ENCODE peak calls at places on chromosome 20, in nine cellular contexts. P is ovary, R is HFFc6, U is IMR-90, N is foreskin fibroblast, Q is MM.1S, X is A549, B is uterus, I is Peyer's patch. C is an unnamed sample.

GRCh38 chr20:57267158-57267821 is 849 bp upstream of the BMP7 start:
- DNase-seq in P (no peak), Q (no peak), B (no peak), I (no peak), U (no peak), N (no peak), X (no peak), R (no peak), C (no peak)

GRCh38 chr20:330233-331149 is 5.1 kb downstream of the SOX12 start:
- DNase-seq in R (peak), Q (peak), X (peak), P (peak), B (peak), I (peak), N (peak), U (peak), C (peak)

GRCh38 chr20:31590717-31591225 is 14.3 kb upstream of the ID1 start:
- DNase-seq in U (no peak), R (no peak), P (no peak), N (no peak), Q (no peak), X (no peak), I (no peak), B (no peak), C (no peak)

GRCh38 chr20:51021067-51022025 is 1.6 kb downstream of the KCNG1 start:
- DNase-seq in B (no peak), Q (no peak), U (peak), X (no peak), N (no peak), P (no peak), R (no peak), I (no peak), C (no peak)

GRCh38 chr20:2342243-2342642 is 38.5 kb upstream of the TGM6 start:
- DNase-seq in Q (no peak), B (no peak), I (no peak), P (no peak), U (no peak), X (no peak), R (no peak), N (no peak), C (no peak)

GRCh38 chr20:34022154-34022842 is 28.6 kb downstream of the RALY start:
- DNase-seq in Q (peak), N (peak), P (no peak), B (no peak), R (peak), X (peak), U (no peak), I (no peak), C (peak)

GRCh38 chr20:13865825-13866351 is 81.1 kb downstream of the NDUFAF5 start:
- DNase-seq in I (no peak), Q (no peak), X (no peak), B (peak), R (peak), U (no peak), N (peak), P (peak), C (no peak)

GRCh38 chr20:7497985-7498384 is 442.3 kb downstream of the HAO1 start:
- DNase-seq in N (peak), I (no peak), U (no peak), P (no peak), R (no peak), B (no peak), X (peak), Q (no peak), C (no peak)

GRCh38 chr20:53725575-53725970 is 131.9 kb upstream of the ZNF217 start:
- DNase-seq in R (no peak), Q (no peak), I (no peak), B (no peak), P (no peak), N (no peak), X (no peak), U (no peak), C (no peak)

GRCh38 chr20:35001596-35002362 is 46.1 kb downstream of the MYH7B start:
- DNase-seq in I (no peak), Q (no peak), N (peak), U (no peak), R (no peak), B (no peak), P (no peak), X (no peak), C (no peak)

GRCh38 chr20:23937303-23938117 is 51.1 kb downstream of the GGTLC1 start:
- DNase-seq in X (peak), B (peak), Q (peak), N (peak), U (peak), P (no peak), I (no peak), R (peak), C (peak)

GRCh38 chr20:45890077-45890996 is 671 bp downstream of the NEURL2 start:
- DNase-seq in Q (no peak), I (peak), X (peak), N (peak), R (peak), U (peak), B (peak), P (peak), C (peak)

GRCh38 chr20:62860924-62861691 is 514 bp downstream of the TCFL5 start:
- DNase-seq in B (no peak), N (peak), Q (no peak), X (peak), U (no peak), P (no peak), R (no peak), I (no peak), C (peak)

GRCh38 chr20:18988701-18989100 is 175.1 kb downstream of the SCP2D1 start:
- DNase-seq in Q (no peak), I (no peak), X (no peak), R (no peak), P (no peak), N (no peak), B (no peak), U (no peak), C (no peak)

GRCh38 chr20:7744411-7744810 is 195.8 kb downstream of the HAO1 start:
- DNase-seq in N (peak), B (no peak), P (no peak), R (peak), X (peak), U (peak), I (no peak), Q (no peak), C (no peak)

GRCh38 chr20:53040678-53041674 is 68.8 kb downstream of the TSHZ2 start:
- DNase-seq in I (no peak), P (peak), N (no peak), B (peak), U (no peak), R (no peak), X (no peak), Q (peak), C (no peak)

GRCh38 chr20:30168025-30168799 is 1089.3 kb upstream of the DEFB115 start:
- DNase-seq in P (no peak), I (no peak), Q (no peak), U (no peak), R (no peak), N (no peak), B (no peak), X (no peak), C (no peak)

GRCh38 chr20:24422361-24422760 is 47.1 kb upstream of the SYNDIG1 start:
- DNase-seq in P (no peak), X (no peak), U (no peak), R (no peak), Q (no peak), I (no peak), B (no peak), N (no peak), C (no peak)

GRCh38 chr20:35618372-35619131 is 2.9 kb downstream of the SPAG4 start:
- DNase-seq in R (peak), I (no peak), Q (no peak), U (peak), P (peak), B (no peak), N (peak), X (no peak), C (peak)

GRCh38 chr20:54353337-54353736 is 122.1 kb upstream of the DOK5 start:
- DNase-seq in I (no peak), U (no peak), N (no peak), Q (no peak), R (no peak), P (no peak), B (no peak), X (no peak), C (no peak)

GRCh38 chr20:23362392-23363256 is 642 bp downstream of the GZF1 start:
- DNase-seq in I (peak), P (no peak), X (no peak), R (peak), Q (peak), B (peak), U (peak), N (peak), C (no peak)

GRCh38 chr20:12433724-12434123 is 516.0 kb downstream of the BTBD3 start:
- DNase-seq in N (no peak), P (no peak), Q (no peak), B (no peak), X (no peak), U (no peak), I (no peak), R (no peak), C (no peak)

GRCh38 chr20:48616481-48616880 is 211.3 kb downstream of the PREX1 start:
- DNase-seq in U (no peak), R (no peak), I (no peak), B (no peak), P (no peak), X (no peak), Q (no peak), N (no peak), C (no peak)

GRCh38 chr20:36744764-36745191 is 1.1 kb downstream of the NDRG3 start:
- DNase-seq in P (no peak), Q (no peak), X (no peak), N (peak), U (peak), I (no peak), R (peak), B (no peak), C (no peak)

GRCh38 chr20:1301031-1301529 is 27.9 kb downstream of the SDCBP2 start:
- DNase-seq in I (no peak), Q (no peak), P (no peak), X (peak), U (peak), B (no peak), R (peak), N (peak), C (no peak)

GRCh38 chr20:50271674-50272412 is 81.2 kb downstream of the CEBPB start:
- DNase-seq in P (no peak), I (no peak), X (no peak), U (no peak), R (no peak), Q (no peak), N (no peak), B (no peak), C (no peak)

GRCh38 chr20:50982372-50982771 is 23.8 kb downstream of the MOCS3 start:
- DNase-seq in X (peak), Q (no peak), U (peak), R (peak), N (peak), P (no peak), B (no peak), I (no peak), C (no peak)

GRCh38 chr20:37807491-37807890 is 95.4 kb upstream of the VSTM2L start:
- DNase-seq in X (no peak), N (no peak), U (no peak), B (no peak), R (no peak), P (no peak), Q (no peak), I (no peak), C (no peak)

GRCh38 chr20:49510562-49511117 is 28.2 kb upstream of the KCNB1 start:
- DNase-seq in X (no peak), B (peak), I (no peak), Q (no peak), N (peak), R (peak), P (peak), U (peak), C (no peak)

GRCh38 chr20:9348746-9349145 is 165.6 kb upstream of the LAMP5 start:
- DNase-seq in N (no peak), Q (no peak), R (no peak), U (peak), B (no peak), X (no peak), I (no peak), P (no peak), C (no peak)

GRCh38 chr20:47484303-47484702 is 17.4 kb upstream of the NCOA3 start:
- DNase-seq in B (no peak), I (no peak), X (no peak), R (no peak), P (no peak), U (no peak), N (no peak), Q (no peak), C (no peak)

GRCh38 chr20:18276821-18277220 is 11.5 kb upstream of the ZNF133 start:
- DNase-seq in B (no peak), N (peak), Q (peak), I (peak), X (peak), U (peak), R (peak), P (peak), C (peak)

GRCh38 chr20:3068075-3068474 is 3.3 kb upstream of the OXT start:
- DNase-seq in R (no peak), N (no peak), I (no peak), P (no peak), X (no peak), U (no peak), Q (no peak), B (no peak), C (peak)

GRCh38 chr20:17610566-17611289 is 40.9 kb downstream of the DSTN start:
- DNase-seq in B (no peak), N (peak), X (no peak), U (no peak), R (no peak), I (peak), Q (peak), P (peak), C (peak)

GRCh38 chr20:50824137-50824536 is 29.3 kb downstream of the BCAS4 start:
- DNase-seq in N (peak), U (peak), B (peak), I (no peak), R (peak), Q (no peak), P (peak), X (peak), C (no peak)

GRCh38 chr20:23125159-23125558 is 39.0 kb upstream of the CD93 start:
- DNase-seq in N (no peak), Q (no peak), U (no peak), P (no peak), R (no peak), X (no peak), B (no peak), I (no peak), C (no peak)

GRCh38 chr20:11101696-11102095 is 427.9 kb upstream of the JAG1 start:
- DNase-seq in U (no peak), R (no peak), Q (no peak), P (no peak), I (no peak), X (no peak), N (no peak), B (no peak), C (no peak)

GRCh38 chr20:11094711-11095110 is 420.9 kb upstream of the JAG1 start:
- DNase-seq in Q (no peak), B (no peak), P (no peak), X (no peak), I (no peak), N (no peak), R (no peak), U (no peak), C (no peak)

GRCh38 chr20:11094196-11094595 is 420.4 kb upstream of the JAG1 start:
- DNase-seq in X (no peak), R (no peak), U (no peak), B (no peak), P (no peak), N (no peak), I (no peak), Q (no peak), C (no peak)

GRCh38 chr20:11101243-11101642 is 427.4 kb upstream of the JAG1 start:
- DNase-seq in R (no peak), Q (no peak), P (no peak), X (no peak), B (no peak), I (no peak), N (peak), U (peak), C (no peak)

DNA sequence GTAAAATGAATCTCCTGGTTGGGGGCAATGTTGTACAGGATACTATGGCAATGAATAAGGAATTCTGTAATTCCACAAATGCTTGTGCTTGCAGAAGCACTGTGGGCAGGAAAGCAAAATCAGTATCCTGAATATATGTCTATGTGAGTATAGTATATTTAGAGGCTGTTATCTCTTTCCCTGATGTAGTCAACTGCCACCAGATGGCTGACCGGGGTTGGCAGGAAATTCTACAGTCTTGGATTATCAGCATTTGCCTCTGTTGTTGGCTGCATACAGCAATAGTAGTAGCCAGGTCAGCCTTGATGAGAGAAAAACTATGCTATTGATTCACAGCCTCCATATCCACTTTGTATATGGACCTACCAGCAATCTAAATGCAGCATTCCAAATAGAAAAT is 425.1 kb upstream of the JAG1 start:
- DNase-seq in I (no peak), B (no peak), X (no peak), N (peak), U (no peak), Q (no peak), R (no peak), P (no peak), C (no peak)
- TF ChIP-seq CTCF in I (peak), B (no peak), X (no peak), N (no peak), U (peak), Q (no peak), R (peak), P (no peak), C (no peak)

DNA sequence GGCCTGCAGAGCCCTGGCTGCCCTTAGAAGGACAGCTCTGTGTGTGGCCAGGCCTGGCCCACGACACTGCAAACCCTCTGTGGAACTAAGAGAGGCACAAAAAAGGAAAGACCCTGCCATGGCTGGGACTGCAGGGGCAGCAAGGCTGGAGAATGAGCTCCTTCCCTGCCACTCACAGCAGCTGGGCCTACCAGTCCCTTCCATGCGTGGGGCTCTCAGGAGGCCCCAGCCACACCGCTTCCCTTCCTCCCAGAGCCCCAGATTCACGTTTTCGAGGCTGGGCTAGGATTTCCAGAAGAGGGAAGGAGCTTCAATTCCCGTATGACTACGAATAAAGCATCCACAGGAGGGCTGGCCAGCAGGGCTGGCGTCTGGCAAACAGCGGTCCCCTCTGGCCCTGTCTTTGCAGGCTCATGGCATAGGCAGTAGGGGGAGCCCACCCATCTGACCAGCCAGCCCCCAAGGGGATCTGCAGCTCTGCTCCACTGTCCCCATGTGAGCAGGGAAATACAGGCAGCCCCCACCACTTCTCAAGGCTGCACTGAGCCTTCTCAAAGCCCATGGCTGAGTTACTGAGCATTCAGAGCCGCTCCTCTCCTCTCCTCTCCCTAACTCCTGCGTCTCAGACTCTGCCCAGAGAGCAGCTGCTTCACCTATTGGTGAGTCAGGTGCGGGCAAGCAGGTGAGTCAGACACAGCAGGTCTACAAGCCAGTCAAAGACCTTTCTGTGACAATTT is 53.1 kb downstream of the NINL start:
- DNase-seq in U (no peak), N (peak), P (no peak), Q (no peak), X (no peak), I (no peak), B (no peak), R (no peak), C (no peak)
- TF ChIP-seq CTCF in U (no peak), N (no peak), P (no peak), Q (no peak), X (no peak), I (no peak), B (no peak), R (peak), C (peak)

GRCh38 chr20:43982016-43982415 is 67.4 kb downstream of the TOX2 start:
- DNase-seq in U (no peak), R (no peak), Q (no peak), I (no peak), X (no peak), N (no peak), B (no peak), P (no peak), C (no peak)

GRCh38 chr20:43982886-43983285 is 68.2 kb downstream of the TOX2 start:
- DNase-seq in R (no peak), X (no peak), P (no peak), Q (no peak), U (no peak), B (no peak), N (no peak), I (no peak), C (no peak)

GRCh38 chr20:43984587-43984986 is 69.9 kb downstream of the TOX2 start:
- DNase-seq in I (no peak), N (no peak), P (no peak), X (no peak), R (no peak), U (no peak), Q (no peak), B (no peak), C (no peak)

GRCh38 chr20:43983904-43984361 is 69.3 kb downstream of the TOX2 start:
- DNase-seq in U (no peak), Q (no peak), I (no peak), R (no peak), N (no peak), B (no peak), X (no peak), P (no peak), C (no peak)

GRCh38 chr20:43983359-43983758 is 68.7 kb downstream of the TOX2 start:
- DNase-seq in B (no peak), P (no peak), Q (peak), R (no peak), N (no peak), U (no peak), X (peak), I (no peak), C (no peak)
- TF ChIP-seq CTCF in B (peak), P (no peak), Q (peak), R (peak), N (peak), U (peak), X (peak), I (peak), C (peak)

GRCh38 chr20:5658897-5659296 is 91.3 kb upstream of the SHLD1 start:
- DNase-seq in N (peak), I (peak), U (peak), R (peak), B (peak), Q (no peak), P (peak), X (peak), C (peak)
- TF ChIP-seq CTCF in N (no peak), I (no peak), U (no peak), R (no peak), B (no peak), Q (no peak), P (no peak), X (no peak), C (no peak)